ENCODE peak calls at places on chromosomes 13 and 19, in four cellular contexts. One of them, this sample, is unnamed.

GRCh38 chr19:50430888-50431342 is 1.8 kb upstream of the MYBPC2 start:
- DNase-seq in HepG2: no peak
- DNase-seq in K562: peak
- DNase-seq in GM12878: no peak
- DNase-seq in this sample: no peak

GRCh38 chr13:35552172-35552844 is 75.8 kb upstream of the MAB21L1 start:
- DNase-seq in HepG2: no peak
- DNase-seq in K562: no peak
- DNase-seq in GM12878: no peak
- DNase-seq in this sample: no peak

GRCh38 chr19:6274756-6275155 is 5.0 kb downstream of the MLLT1 start:
- DNase-seq in K562: no peak
- DNase-seq in GM12878: no peak
- DNase-seq in HepG2: no peak
- DNase-seq in this sample: peak

GRCh38 chr13:86974251-86974994 is 696.7 kb upstream of the SLITRK5 start:
- DNase-seq in K562: no peak
- DNase-seq in HepG2: no peak
- DNase-seq in GM12878: no peak
- DNase-seq in this sample: no peak

GRCh38 chr13:33455291-33455690 is 169.7 kb upstream of the STARD13 start:
- DNase-seq in K562: no peak
- DNase-seq in HepG2: no peak
- DNase-seq in GM12878: no peak
- DNase-seq in this sample: no peak

GRCh38 chr19:44908836-44909201 is 3.2 kb downstream of the APOE start:
- DNase-seq in HepG2: no peak
- DNase-seq in K562: no peak
- DNase-seq in GM12878: no peak
- DNase-seq in this sample: peak

GRCh38 chr13:110273254-110273653 is 33.7 kb downstream of the COL4A1 start:
- DNase-seq in K562: no peak
- DNase-seq in HepG2: no peak
- DNase-seq in GM12878: no peak
- DNase-seq in this sample: no peak

GRCh38 chr13:51643114-51643881 is 59.0 kb downstream of the WDFY2 start:
- DNase-seq in K562: no peak
- DNase-seq in HepG2: peak
- DNase-seq in GM12878: no peak
- DNase-seq in this sample: no peak

GRCh38 chr13:61413572-61413971 is 2.1 kb downstream of the PCDH20 start:
- DNase-seq in GM12878: no peak
- DNase-seq in K562: no peak
- DNase-seq in HepG2: no peak
- DNase-seq in this sample: peak

GRCh38 chr19:17184381-17184841 is 30.7 kb upstream of the USE1 start:
- DNase-seq in GM12878: no peak
- DNase-seq in HepG2: no peak
- DNase-seq in K562: no peak
- DNase-seq in this sample: no peak

GRCh38 chr19:21699197-21699596 is 68.2 kb downstream of the ZNF100 start:
- DNase-seq in K562: no peak
- DNase-seq in GM12878: no peak
- DNase-seq in HepG2: no peak
- DNase-seq in this sample: no peak

GRCh38 chr19:56690668-56691067 is 19.1 kb upstream of the ZNF835 start:
- DNase-seq in HepG2: no peak
- DNase-seq in GM12878: no peak
- DNase-seq in K562: no peak
- DNase-seq in this sample: no peak

GRCh38 chr19:41595258-41595889 is 19.4 kb downstream of the CEACAM21 start:
- DNase-seq in GM12878: peak
- DNase-seq in HepG2: peak
- DNase-seq in K562: peak
- DNase-seq in this sample: peak

GRCh38 chr13:30191491-30192100 is 115.8 kb downstream of the KATNAL1 start:
- DNase-seq in K562: no peak
- DNase-seq in HepG2: no peak
- DNase-seq in GM12878: no peak
- DNase-seq in this sample: no peak

GRCh38 chr13:47897411-47898050 is 103.5 kb downstream of the SUCLA2 start:
- DNase-seq in GM12878: no peak
- DNase-seq in K562: no peak
- DNase-seq in HepG2: peak
- DNase-seq in this sample: no peak

GRCh38 chr19:45958320-45958719 is 15.3 kb downstream of the NOVA2 start:
- DNase-seq in GM12878: no peak
- DNase-seq in HepG2: no peak
- DNase-seq in K562: no peak
- DNase-seq in this sample: no peak

GRCh38 chr19:6458695-6459355 is 767 bp downstream of the SLC25A23 start:
- DNase-seq in GM12878: no peak
- DNase-seq in K562: peak
- DNase-seq in HepG2: no peak
- DNase-seq in this sample: no peak

GRCh38 chr13:52348081-52348480 is 57.9 kb downstream of the THSD1 start:
- DNase-seq in K562: no peak
- DNase-seq in HepG2: no peak
- DNase-seq in GM12878: no peak
- DNase-seq in this sample: no peak

GRCh38 chr13:41562083-41562482 is 104.7 kb downstream of the RGCC start:
- DNase-seq in HepG2: no peak
- DNase-seq in K562: no peak
- DNase-seq in GM12878: no peak
- DNase-seq in this sample: no peak

GRCh38 chr19:40241809-40242384 is 15.4 kb upstream of the CCNP start:
- DNase-seq in GM12878: no peak
- DNase-seq in K562: no peak
- DNase-seq in HepG2: no peak
- DNase-seq in this sample: no peak

GRCh38 chr19:17513801-17514200 is 2.4 kb downstream of the PGLS start:
- DNase-seq in HepG2: no peak
- DNase-seq in K562: no peak
- DNase-seq in GM12878: no peak
- DNase-seq in this sample: no peak

GRCh38 chr19:33674575-33675367 is 53.0 kb downstream of the CHST8 start:
- DNase-seq in HepG2: no peak
- DNase-seq in GM12878: no peak
- DNase-seq in K562: no peak
- DNase-seq in this sample: peak

GRCh38 chr13:25691654-25692053 is 319.9 kb downstream of the ATP8A2 start:
- DNase-seq in GM12878: no peak
- DNase-seq in HepG2: no peak
- DNase-seq in K562: no peak
- DNase-seq in this sample: no peak

GRCh38 chr13:21361706-21362105 is 97.4 kb downstream of the ZDHHC20 start:
- DNase-seq in GM12878: no peak
- DNase-seq in HepG2: no peak
- DNase-seq in K562: no peak
- DNase-seq in this sample: no peak

GRCh38 chr19:13038306-13039210 is 43.3 kb downstream of the NFIX start:
- DNase-seq in GM12878: no peak
- DNase-seq in HepG2: no peak
- DNase-seq in K562: no peak
- DNase-seq in this sample: no peak

GRCh38 chr19:48630289-48631036 is 6.7 kb downstream of the DBP start:
- DNase-seq in HepG2: no peak
- DNase-seq in K562: no peak
- DNase-seq in GM12878: no peak
- DNase-seq in this sample: no peak

DNA sequence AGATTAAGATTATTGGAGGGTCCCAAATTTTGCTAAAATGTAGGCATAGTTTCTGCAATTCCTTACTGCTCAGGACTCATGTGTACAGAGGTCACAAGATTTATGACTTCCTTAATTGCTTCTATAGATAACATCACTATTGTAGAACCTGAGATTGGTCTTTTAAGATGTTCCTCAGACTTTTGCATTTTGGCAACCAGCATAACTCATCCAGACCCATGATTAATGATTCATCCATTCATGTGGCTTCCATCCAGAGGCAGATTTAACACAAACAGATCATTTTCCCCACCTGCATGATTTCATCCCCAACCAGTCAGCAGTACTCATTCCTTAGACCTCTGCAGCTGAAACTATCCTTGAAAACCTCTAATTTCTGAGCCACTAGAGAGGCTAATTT is 34.5 kb upstream of the CEACAM8 start:
- DNase-seq in K562: no peak
- DNase-seq in HepG2: no peak
- DNase-seq in GM12878: no peak
- DNase-seq in this sample: no peak
- TF ChIP-seq NFIC in K562: no peak
- TF ChIP-seq NFIC in HepG2: no peak
- TF ChIP-seq NFIC in GM12878: no peak
- TF ChIP-seq NFIC in this sample: no peak

DNA sequence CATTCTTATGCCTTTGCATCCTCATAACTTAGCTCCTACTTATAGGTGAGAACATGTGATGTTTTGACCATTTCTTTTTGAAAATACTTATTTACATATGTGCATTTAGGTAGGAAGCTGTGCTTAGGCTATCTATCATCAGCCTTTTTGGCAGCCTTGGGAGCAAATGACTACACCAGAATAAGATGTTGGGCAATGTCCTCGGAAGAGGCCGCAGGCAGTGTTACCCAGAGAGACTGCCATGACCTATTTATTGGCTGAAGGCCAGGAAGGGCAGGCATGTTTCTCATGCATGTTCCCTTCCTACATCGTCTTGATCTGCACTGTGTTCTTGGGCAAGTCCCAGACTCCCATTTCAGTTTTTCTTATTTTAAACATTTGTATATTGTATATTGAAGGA is 122.2 kb downstream of the B3GLCT start:
- DNase-seq in HepG2: no peak
- DNase-seq in GM12878: no peak
- DNase-seq in K562: no peak
- DNase-seq in this sample: no peak
- TF ChIP-seq NFIC in HepG2: no peak
- TF ChIP-seq NFIC in GM12878: no peak
- TF ChIP-seq NFIC in K562: peak
- TF ChIP-seq NFIC in this sample: no peak

GRCh38 chr19:2333027-2333806 is 4.7 kb downstream of the SPPL2B start:
- DNase-seq in K562: no peak
- DNase-seq in HepG2: no peak
- DNase-seq in GM12878: no peak
- DNase-seq in this sample: no peak
- TF ChIP-seq NFIC in K562: no peak
- TF ChIP-seq NFIC in HepG2: no peak
- TF ChIP-seq NFIC in GM12878: no peak
- TF ChIP-seq NFIC in this sample: no peak

DNA sequence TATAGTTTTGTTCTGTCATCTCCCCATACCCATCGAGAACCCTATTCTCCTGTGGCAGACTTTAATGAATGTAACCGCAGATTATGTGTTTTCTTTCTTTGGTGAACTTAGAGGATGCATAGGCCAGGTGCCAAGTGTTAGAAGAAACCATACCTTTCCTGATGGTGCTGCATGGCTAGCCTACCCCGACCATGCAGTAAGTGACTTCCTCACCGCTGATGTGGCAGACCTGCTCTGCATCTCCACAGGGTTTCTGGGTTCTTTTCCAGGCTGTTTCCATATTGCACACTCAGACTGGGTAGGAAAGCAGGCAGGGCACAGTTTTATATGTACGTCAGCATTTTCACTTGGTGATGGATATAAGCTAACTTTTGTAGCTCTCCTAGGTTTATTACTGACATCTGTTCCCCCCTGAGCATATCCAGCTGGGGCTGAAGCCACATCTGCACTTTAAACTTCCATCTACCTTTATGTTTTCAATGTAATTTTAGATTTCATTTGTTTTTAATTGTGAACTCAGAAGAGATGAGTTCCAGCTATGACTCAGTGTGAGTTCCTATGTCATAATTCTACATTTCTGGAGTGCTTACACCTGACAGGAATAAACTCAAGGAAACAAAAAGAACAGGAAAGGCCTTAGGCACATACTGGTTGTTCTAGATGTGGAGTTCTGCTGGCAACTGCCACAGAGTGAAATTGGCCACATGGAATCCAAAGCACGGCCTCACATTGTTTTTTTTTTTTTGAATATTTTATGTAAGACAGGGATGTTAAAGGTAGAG is 42.4 kb downstream of the LRCH1 start:
- DNase-seq in HepG2: no peak
- DNase-seq in K562: no peak
- DNase-seq in GM12878: no peak
- DNase-seq in this sample: no peak
- TF ChIP-seq NFIC in HepG2: no peak
- TF ChIP-seq NFIC in K562: no peak
- TF ChIP-seq NFIC in GM12878: peak
- TF ChIP-seq NFIC in this sample: no peak

DNA sequence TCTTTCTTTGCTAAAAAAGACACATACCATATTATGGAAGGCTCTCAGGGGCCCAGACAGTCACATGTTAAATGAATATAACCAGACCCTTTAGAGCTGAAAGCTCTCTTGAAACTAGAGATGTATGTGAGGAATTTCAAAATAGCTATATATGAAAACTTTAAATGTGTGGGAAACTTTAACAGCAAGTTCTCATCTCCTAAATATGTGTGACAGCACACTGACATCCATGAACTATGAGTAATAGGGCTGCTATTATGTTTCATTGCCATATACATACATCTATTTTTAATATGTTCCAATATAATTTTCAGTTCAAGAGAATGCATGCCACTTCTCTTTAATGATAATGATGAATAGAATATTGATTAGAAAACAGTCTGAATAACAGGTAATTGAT is 509.5 kb downstream of the GPC6 start:
- DNase-seq in K562: no peak
- DNase-seq in HepG2: no peak
- DNase-seq in GM12878: no peak
- DNase-seq in this sample: no peak
- TF ChIP-seq NFIC in K562: no peak
- TF ChIP-seq NFIC in HepG2: no peak
- TF ChIP-seq NFIC in GM12878: no peak
- TF ChIP-seq NFIC in this sample: no peak

DNA sequence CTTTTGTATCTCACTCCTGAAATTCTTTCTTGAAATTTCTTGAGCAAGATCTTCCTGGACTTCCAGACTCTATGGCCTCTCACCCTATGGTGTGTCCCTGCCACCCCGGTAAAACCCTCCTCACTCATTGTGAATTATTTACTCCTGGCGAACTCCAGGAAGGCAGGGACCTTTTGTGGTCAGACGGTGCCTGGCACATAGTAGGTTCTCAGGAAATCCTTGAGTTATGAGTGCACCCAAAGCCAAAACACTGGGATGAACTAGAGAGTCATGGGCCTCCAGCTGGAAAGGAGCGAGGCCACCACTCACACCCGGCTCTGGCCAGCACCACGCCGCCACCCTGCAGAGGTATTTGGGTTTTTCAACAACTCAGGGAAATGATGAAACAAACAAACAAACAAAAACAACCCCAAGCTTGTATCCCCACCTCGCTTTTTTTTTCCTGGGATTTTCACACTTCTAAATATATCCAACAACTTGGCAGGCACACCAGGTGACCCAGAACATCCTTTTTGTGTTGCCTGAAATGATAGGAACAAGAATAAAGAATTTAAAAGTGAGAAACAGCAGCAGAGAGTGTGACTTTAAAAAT is 11.2 kb downstream of the HPN start:
- DNase-seq in HepG2: no peak
- DNase-seq in GM12878: no peak
- DNase-seq in K562: no peak
- DNase-seq in this sample: no peak
- TF ChIP-seq NFIC in HepG2: no peak
- TF ChIP-seq NFIC in GM12878: no peak
- TF ChIP-seq NFIC in K562: no peak
- TF ChIP-seq NFIC in this sample: no peak

GRCh38 chr19:38395381-38396127 is 7.1 kb downstream of the SPRED3 start:
- DNase-seq in K562: no peak
- DNase-seq in GM12878: no peak
- DNase-seq in HepG2: no peak
- DNase-seq in this sample: no peak
- TF ChIP-seq NFIC in K562: no peak
- TF ChIP-seq NFIC in GM12878: no peak
- TF ChIP-seq NFIC in HepG2: no peak
- TF ChIP-seq NFIC in this sample: no peak